ENCODE peak calls at places on chromosomes 2 and 18, in ten cellular contexts. One of them, this sample, is unnamed. For H3K36me3, the result is how much of the 10 kb centered on the place peaks cover.

GRCh38 chr2:135547311-135547710 is 16.0 kb downstream of the R3HDM1 start:
- DNase-seq in left lung: no peak
- DNase-seq in bronchial epithelial cell: no peak
- DNase-seq in stomach: no peak
- DNase-seq in mammary epithelial cell: no peak
- DNase-seq in upper lobe of right lung: no peak
- DNase-seq in psoas muscle: no peak
- DNase-seq in suprapubic skin: no peak
- DNase-seq in upper lobe of left lung: no peak
- DNase-seq in cardiac muscle cell: no peak
- DNase-seq in this sample: no peak

GRCh38 chr2:26735096-26735495 is 29.0 kb upstream of the SLC35F6 start:
- DNase-seq in left lung: no peak
- DNase-seq in bronchial epithelial cell: peak
- DNase-seq in stomach: no peak
- DNase-seq in mammary epithelial cell: peak
- DNase-seq in upper lobe of right lung: no peak
- DNase-seq in psoas muscle: no peak
- DNase-seq in suprapubic skin: no peak
- DNase-seq in upper lobe of left lung: no peak
- DNase-seq in cardiac muscle cell: no peak
- DNase-seq in this sample: peak

GRCh38 chr2:103284750-103285149 is 522.9 kb downstream of the TMEM182 start:
- DNase-seq in left lung: no peak
- DNase-seq in bronchial epithelial cell: no peak
- DNase-seq in stomach: no peak
- DNase-seq in mammary epithelial cell: no peak
- DNase-seq in upper lobe of right lung: no peak
- DNase-seq in psoas muscle: no peak
- DNase-seq in suprapubic skin: no peak
- DNase-seq in upper lobe of left lung: no peak
- DNase-seq in cardiac muscle cell: no peak
- DNase-seq in this sample: no peak

GRCh38 chr18:9535430-9535972 is 60.2 kb downstream of the RALBP1 start:
- DNase-seq in left lung: no peak
- DNase-seq in bronchial epithelial cell: peak
- DNase-seq in stomach: no peak
- DNase-seq in mammary epithelial cell: no peak
- DNase-seq in upper lobe of right lung: no peak
- DNase-seq in psoas muscle: peak
- DNase-seq in suprapubic skin: no peak
- DNase-seq in upper lobe of left lung: no peak
- DNase-seq in cardiac muscle cell: no peak
- DNase-seq in this sample: peak

GRCh38 chr2:201964631-201965206 is 68.9 kb upstream of the FZD7 start:
- DNase-seq in left lung: no peak
- DNase-seq in bronchial epithelial cell: no peak
- DNase-seq in stomach: no peak
- DNase-seq in mammary epithelial cell: no peak
- DNase-seq in upper lobe of right lung: no peak
- DNase-seq in psoas muscle: no peak
- DNase-seq in suprapubic skin: no peak
- DNase-seq in upper lobe of left lung: no peak
- DNase-seq in cardiac muscle cell: no peak
- DNase-seq in this sample: no peak

GRCh38 chr2:12430036-12430795 is 286.5 kb upstream of the TRIB2 start:
- DNase-seq in left lung: no peak
- DNase-seq in bronchial epithelial cell: peak
- DNase-seq in stomach: no peak
- DNase-seq in mammary epithelial cell: peak
- DNase-seq in upper lobe of right lung: no peak
- DNase-seq in psoas muscle: no peak
- DNase-seq in suprapubic skin: no peak
- DNase-seq in upper lobe of left lung: no peak
- DNase-seq in cardiac muscle cell: no peak
- DNase-seq in this sample: no peak

GRCh38 chr2:214774108-214774507 is 35.4 kb downstream of the BARD1 start:
- DNase-seq in left lung: no peak
- DNase-seq in bronchial epithelial cell: peak
- DNase-seq in stomach: no peak
- DNase-seq in mammary epithelial cell: peak
- DNase-seq in upper lobe of right lung: no peak
- DNase-seq in psoas muscle: no peak
- DNase-seq in suprapubic skin: no peak
- DNase-seq in upper lobe of left lung: no peak
- DNase-seq in cardiac muscle cell: no peak
- DNase-seq in this sample: no peak

GRCh38 chr2:5497874-5498273 is 194.3 kb upstream of the SOX11 start:
- DNase-seq in left lung: no peak
- DNase-seq in bronchial epithelial cell: no peak
- DNase-seq in stomach: peak
- DNase-seq in mammary epithelial cell: no peak
- DNase-seq in upper lobe of right lung: no peak
- DNase-seq in psoas muscle: no peak
- DNase-seq in suprapubic skin: no peak
- DNase-seq in upper lobe of left lung: no peak
- DNase-seq in cardiac muscle cell: no peak
- DNase-seq in this sample: no peak

GRCh38 chr2:169039702-169040101 is 8.6 kb upstream of the ABCB11 start:
- DNase-seq in left lung: no peak
- DNase-seq in bronchial epithelial cell: no peak
- DNase-seq in stomach: no peak
- DNase-seq in mammary epithelial cell: no peak
- DNase-seq in upper lobe of right lung: no peak
- DNase-seq in psoas muscle: no peak
- DNase-seq in suprapubic skin: no peak
- DNase-seq in upper lobe of left lung: no peak
- DNase-seq in cardiac muscle cell: no peak
- DNase-seq in this sample: no peak

GRCh38 chr2:129733579-129733978 is 245.9 kb upstream of the RAB6C start:
- DNase-seq in left lung: no peak
- DNase-seq in bronchial epithelial cell: no peak
- DNase-seq in stomach: no peak
- DNase-seq in mammary epithelial cell: no peak
- DNase-seq in upper lobe of right lung: no peak
- DNase-seq in psoas muscle: no peak
- DNase-seq in suprapubic skin: no peak
- DNase-seq in upper lobe of left lung: peak
- DNase-seq in cardiac muscle cell: no peak
- DNase-seq in this sample: no peak

GRCh38 chr2:4219571-4219970 is 516.2 kb downstream of the DCDC2C start:
- DNase-seq in left lung: no peak
- DNase-seq in bronchial epithelial cell: no peak
- DNase-seq in stomach: no peak
- DNase-seq in mammary epithelial cell: no peak
- DNase-seq in upper lobe of right lung: no peak
- DNase-seq in psoas muscle: no peak
- DNase-seq in suprapubic skin: no peak
- DNase-seq in upper lobe of left lung: no peak
- DNase-seq in cardiac muscle cell: peak
- DNase-seq in this sample: no peak

GRCh38 chr2:136653836-136654235 is 111.5 kb upstream of the THSD7B start:
- DNase-seq in left lung: no peak
- DNase-seq in bronchial epithelial cell: no peak
- DNase-seq in stomach: no peak
- DNase-seq in mammary epithelial cell: no peak
- DNase-seq in upper lobe of right lung: no peak
- DNase-seq in psoas muscle: no peak
- DNase-seq in suprapubic skin: no peak
- DNase-seq in upper lobe of left lung: no peak
- DNase-seq in cardiac muscle cell: no peak
- DNase-seq in this sample: no peak

GRCh38 chr2:19349911-19350677 is 8.3 kb downstream of the OSR1 start:
- DNase-seq in left lung: no peak
- DNase-seq in bronchial epithelial cell: no peak
- DNase-seq in stomach: no peak
- DNase-seq in mammary epithelial cell: no peak
- DNase-seq in upper lobe of right lung: peak
- DNase-seq in psoas muscle: peak
- DNase-seq in suprapubic skin: peak
- DNase-seq in upper lobe of left lung: peak
- DNase-seq in cardiac muscle cell: peak
- DNase-seq in this sample: no peak
- TF ChIP-seq CTCF in left lung: peak
- TF ChIP-seq CTCF in bronchial epithelial cell: peak
- TF ChIP-seq CTCF in stomach: no peak
- TF ChIP-seq CTCF in mammary epithelial cell: peak
- TF ChIP-seq CTCF in upper lobe of right lung: peak
- TF ChIP-seq CTCF in psoas muscle: peak
- TF ChIP-seq CTCF in suprapubic skin: peak
- TF ChIP-seq CTCF in upper lobe of left lung: peak
- TF ChIP-seq CTCF in cardiac muscle cell: peak
- TF ChIP-seq CTCF in this sample: peak

DNA sequence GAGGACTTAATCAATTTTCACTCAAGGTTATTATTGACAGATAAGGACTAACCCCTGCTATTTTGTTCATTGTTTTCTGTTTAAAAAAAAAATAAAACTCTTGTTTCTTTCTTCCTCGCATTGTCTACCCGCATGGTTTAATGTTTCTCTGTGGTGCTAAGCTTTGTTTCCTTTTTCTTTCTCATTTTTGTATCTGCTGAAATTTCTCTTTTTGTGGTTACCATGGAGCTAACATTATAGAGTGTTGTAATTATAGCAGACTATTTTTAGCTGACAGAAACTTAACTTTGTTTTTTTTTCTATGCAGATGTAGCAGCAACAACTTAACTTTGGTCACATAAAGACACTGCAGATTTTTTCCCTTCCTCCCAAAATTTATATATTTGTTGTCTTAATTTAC is 43.1 kb upstream of the CHN1 start:
- DNase-seq in left lung: no peak
- DNase-seq in bronchial epithelial cell: no peak
- DNase-seq in stomach: no peak
- DNase-seq in mammary epithelial cell: no peak
- DNase-seq in upper lobe of right lung: no peak
- DNase-seq in psoas muscle: no peak
- DNase-seq in suprapubic skin: no peak
- DNase-seq in upper lobe of left lung: no peak
- DNase-seq in cardiac muscle cell: no peak
- DNase-seq in this sample: no peak
- H3K4me3 ChIP-seq in left lung: no peak
- H3K4me3 ChIP-seq in bronchial epithelial cell: no peak
- H3K4me3 ChIP-seq in stomach: no peak
- H3K4me3 ChIP-seq in mammary epithelial cell: no peak
- H3K4me3 ChIP-seq in upper lobe of right lung: no peak
- H3K4me3 ChIP-seq in psoas muscle: no peak
- H3K4me3 ChIP-seq in suprapubic skin: no peak
- H3K4me3 ChIP-seq in upper lobe of left lung: no peak
- H3K4me3 ChIP-seq in cardiac muscle cell: no peak
- H3K4me3 ChIP-seq in this sample: no peak

GRCh38 chr18:70058916-70059315 is 111.2 kb upstream of the CD226 start:
- DNase-seq in left lung: no peak
- DNase-seq in bronchial epithelial cell: no peak
- DNase-seq in stomach: no peak
- DNase-seq in mammary epithelial cell: no peak
- DNase-seq in upper lobe of right lung: no peak
- DNase-seq in psoas muscle: no peak
- DNase-seq in suprapubic skin: no peak
- DNase-seq in upper lobe of left lung: no peak
- DNase-seq in cardiac muscle cell: no peak
- DNase-seq in this sample: no peak
- H3K36me3 ChIP-seq in left lung: under half
- H3K36me3 ChIP-seq in bronchial epithelial cell: under half
- H3K36me3 ChIP-seq in stomach: half or more
- H3K36me3 ChIP-seq in mammary epithelial cell: under half
- H3K36me3 ChIP-seq in upper lobe of right lung: under half
- H3K36me3 ChIP-seq in psoas muscle: under half
- H3K36me3 ChIP-seq in suprapubic skin: under half
- H3K36me3 ChIP-seq in upper lobe of left lung: under half
- H3K36me3 ChIP-seq in cardiac muscle cell: under half
- H3K36me3 ChIP-seq in this sample: under half

DNA sequence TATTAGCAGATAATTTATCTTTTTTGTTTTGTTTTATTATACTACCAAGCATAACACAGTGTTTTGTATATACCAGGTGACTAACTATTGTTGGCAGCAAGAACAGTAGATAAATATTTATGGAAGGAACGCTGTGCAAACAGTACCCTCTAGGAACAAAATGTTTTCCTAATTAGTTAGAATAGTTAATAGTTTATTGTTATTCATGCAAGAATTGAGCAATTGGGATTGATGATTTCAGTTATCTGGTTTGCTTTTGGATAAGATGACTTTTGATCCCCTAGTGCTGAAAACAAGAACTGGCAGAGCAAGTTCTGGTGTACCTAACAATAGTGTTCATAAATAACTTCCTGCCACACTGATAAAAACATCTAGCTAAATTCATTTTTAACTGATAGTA is 323.3 kb downstream of the TGIF1 start:
- DNase-seq in left lung: no peak
- DNase-seq in bronchial epithelial cell: peak
- DNase-seq in stomach: no peak
- DNase-seq in mammary epithelial cell: no peak
- DNase-seq in upper lobe of right lung: no peak
- DNase-seq in psoas muscle: no peak
- DNase-seq in suprapubic skin: no peak
- DNase-seq in upper lobe of left lung: no peak
- DNase-seq in cardiac muscle cell: no peak
- DNase-seq in this sample: no peak
- TF ChIP-seq CTCF in left lung: no peak
- TF ChIP-seq CTCF in bronchial epithelial cell: peak
- TF ChIP-seq CTCF in stomach: no peak
- TF ChIP-seq CTCF in mammary epithelial cell: peak
- TF ChIP-seq CTCF in upper lobe of right lung: no peak
- TF ChIP-seq CTCF in psoas muscle: no peak
- TF ChIP-seq CTCF in suprapubic skin: no peak
- TF ChIP-seq CTCF in upper lobe of left lung: no peak
- TF ChIP-seq CTCF in cardiac muscle cell: peak
- TF ChIP-seq CTCF in this sample: peak

DNA sequence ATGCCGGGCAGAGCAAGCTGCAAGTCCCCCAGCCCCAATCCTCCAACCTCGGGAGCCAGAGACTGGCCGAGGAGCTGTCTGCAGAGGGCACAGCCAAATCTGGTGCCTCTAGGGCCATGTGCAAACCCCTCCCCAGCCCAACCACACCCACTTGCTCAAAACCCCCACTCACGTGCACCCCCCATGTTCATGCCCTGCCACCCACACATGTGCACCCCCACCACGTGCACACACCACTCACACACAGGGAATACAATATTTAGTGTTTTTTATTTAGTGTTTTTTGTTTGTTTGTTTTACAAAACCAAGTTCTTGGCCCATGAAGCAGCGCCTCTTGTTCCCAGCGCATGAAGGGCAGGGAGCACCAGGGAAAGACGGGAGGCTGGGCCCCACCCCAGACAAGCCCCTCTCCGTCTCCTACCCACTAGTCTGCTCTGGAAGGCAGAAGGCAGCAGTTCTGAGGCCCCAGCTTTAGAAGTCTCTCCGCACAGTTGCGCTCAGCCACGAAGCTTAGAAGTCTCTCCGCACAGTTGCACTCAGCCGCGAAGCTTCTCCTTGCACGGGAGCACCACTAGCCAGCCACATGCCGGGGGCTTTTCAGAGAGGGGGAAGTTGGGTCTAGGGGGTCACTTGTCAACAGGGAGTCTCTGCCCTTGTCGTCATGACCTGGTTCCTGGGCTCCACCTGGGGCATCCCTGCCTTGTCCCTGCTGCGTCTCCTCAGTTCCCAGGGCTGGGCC is 276.1 kb upstream of the HDAC4 start:
- DNase-seq in left lung: no peak
- DNase-seq in bronchial epithelial cell: no peak
- DNase-seq in stomach: no peak
- DNase-seq in mammary epithelial cell: no peak
- DNase-seq in upper lobe of right lung: no peak
- DNase-seq in psoas muscle: no peak
- DNase-seq in suprapubic skin: no peak
- DNase-seq in upper lobe of left lung: no peak
- DNase-seq in cardiac muscle cell: no peak
- DNase-seq in this sample: no peak
- H3K4me3 ChIP-seq in left lung: no peak
- H3K4me3 ChIP-seq in bronchial epithelial cell: no peak
- H3K4me3 ChIP-seq in stomach: no peak
- H3K4me3 ChIP-seq in mammary epithelial cell: no peak
- H3K4me3 ChIP-seq in upper lobe of right lung: no peak
- H3K4me3 ChIP-seq in psoas muscle: no peak
- H3K4me3 ChIP-seq in suprapubic skin: no peak
- H3K4me3 ChIP-seq in upper lobe of left lung: no peak
- H3K4me3 ChIP-seq in cardiac muscle cell: no peak
- H3K4me3 ChIP-seq in this sample: no peak

This sample was measured in BJ.